ENCODE peak calls at places on chromosomes 11 and 22, in six cellular contexts. X, Z, I, T, K and U are unnamed samples.
A peak's percentile ranks its signal among the peaks of the same experiment; 100 is the strongest.

GRCh38 chr11:7004482-7004881 is 15.7 kb downstream of the ZNF214 start:
- DNase-seq in X (no peak), Z (no peak), I (peak; percentile 86), T (no peak), K (no peak), U (peak; percentile 64)

GRCh38 chr11:108302121-108302785 is 79.4 kb downstream of the ATM start:
- DNase-seq in X (no peak), Z (no peak), I (peak; percentile 52), T (no peak), K (no peak), U (peak; percentile 48)

GRCh38 chr22:41401781-41402648 is 20.3 kb downstream of the TEF start:
- DNase-seq in X (no peak), Z (no peak), I (peak; percentile 79), T (no peak), K (no peak), U (peak; percentile 12)

GRCh38 chr11:2264366-2265011 is 5.9 kb downstream of the ASCL2 start:
- DNase-seq in X (no peak), Z (no peak), I (no peak), T (no peak), K (no peak), U (no peak)

GRCh38 chr22:29197096-29197495 is 8.6 kb upstream of the EMID1 start:
- DNase-seq in X (no peak), Z (no peak), I (no peak), T (no peak), K (no peak), U (no peak)

GRCh38 chr11:64560139-64560771 is 30.8 kb upstream of the SLC22A12 start:
- DNase-seq in X (peak; percentile 55), Z (no peak), I (no peak), T (peak; percentile 47), K (no peak), U (no peak)

GRCh38 chr11:613369-613968 is 2.3 kb downstream of the IRF7 start:
- DNase-seq in X (peak; percentile 85), Z (peak; percentile 63), I (no peak), T (peak; percentile 90), K (peak; percentile 64), U (peak; percentile 50)

GRCh38 chr11:74072721-74073120 is 63.8 kb upstream of the UCP3 start:
- DNase-seq in X (no peak), Z (no peak), I (no peak), T (no peak), K (no peak), U (no peak)

GRCh38 chr11:25961539-25961938 is 370.4 kb upstream of the ANO3 start:
- DNase-seq in X (no peak), Z (no peak), I (no peak), T (no peak), K (no peak), U (no peak)

GRCh38 chr11:14078941-14079522 is 116.5 kb downstream of the SPON1 start:
- DNase-seq in X (no peak), Z (no peak), I (no peak), T (no peak), K (no peak), U (no peak)

GRCh38 chr11:11976476-11977187 is 31.8 kb downstream of the DKK3 start:
- DNase-seq in X (no peak), Z (no peak), I (no peak), T (no peak), K (no peak), U (no peak)

GRCh38 chr11:95067042-95067827 is 516 bp downstream of the SRSF8 start:
- DNase-seq in X (peak; percentile 91), Z (peak; percentile 65), I (peak; percentile 72), T (peak; percentile 75), K (no peak), U (peak; percentile 84)
- H2BK120ac ChIP-seq in X (no peak overlapping the region), Z (no peak overlapping the region), I (peak overlapping the region; percentile 74), T (no peak overlapping the region), K (no peak overlapping the region), U (peak overlapping the region; percentile 11)

GRCh38 chr11:83401506-83402225 is 115.5 kb upstream of the CCDC90B start:
- DNase-seq in X (no peak), Z (no peak), I (no peak), T (no peak), K (no peak), U (no peak)
- H3K4me2 ChIP-seq in X (no peak overlapping the region), Z (no peak overlapping the region), I (no peak overlapping the region), T (no peak overlapping the region), K (no peak overlapping the region), U (no peak overlapping the region)

DNA sequence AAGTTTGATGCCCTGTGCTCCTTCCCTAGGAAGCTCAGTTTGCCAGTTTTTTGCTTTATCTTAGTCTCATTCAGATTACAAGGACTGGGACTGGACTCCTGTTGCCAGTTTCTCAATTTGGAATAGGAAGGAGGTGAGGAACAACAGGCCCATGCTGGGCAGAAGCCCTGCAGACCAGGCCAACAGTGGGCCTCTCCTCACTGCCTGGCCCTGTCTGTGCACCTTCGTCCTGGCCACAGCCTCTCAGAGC is 23.7 kb downstream of the MED15 start:
- DNase-seq in X (no peak), Z (no peak), I (no peak), T (no peak), K (no peak), U (no peak)
- H2BK120ac ChIP-seq in X (no peak overlapping the region), Z (no peak overlapping the region), I (peak overlapping the region; percentile 76), T (no peak overlapping the region), K (no peak overlapping the region), U (peak overlapping the region; percentile 42)

DNA sequence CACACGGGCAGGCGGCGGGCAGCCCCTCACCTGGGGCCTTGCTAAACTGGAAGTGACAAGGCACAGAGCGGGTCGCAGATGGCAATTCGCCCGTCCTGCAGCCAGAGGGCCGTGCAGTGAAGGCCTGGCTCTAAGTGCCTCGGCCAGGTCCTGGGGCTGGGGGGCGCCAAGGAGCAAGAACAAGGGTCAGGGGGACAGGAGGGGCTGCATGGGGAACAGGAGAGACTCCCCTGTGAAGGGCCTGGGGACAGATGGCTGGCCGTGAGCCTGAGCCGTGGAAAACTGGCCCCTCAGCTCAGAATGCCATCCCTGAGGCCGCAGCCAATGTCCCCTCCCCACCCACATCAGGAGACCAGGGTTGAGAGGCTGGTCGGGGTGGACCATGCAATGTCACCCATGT is 60.0 kb downstream of the RTL6 start:
- DNase-seq in X (peak; percentile 48), Z (no peak), I (no peak), T (peak; percentile 76), K (no peak), U (no peak)
- H3K4me2 ChIP-seq in X (no peak overlapping the region), Z (no peak overlapping the region), I (no peak overlapping the region), T (no peak overlapping the region), K (no peak overlapping the region), U (no peak overlapping the region)

GRCh38 chr11:20367313-20367948 is 3.9 kb downstream of the HTATIP2 start:
- DNase-seq in X (peak; percentile 46), Z (no peak), I (peak; percentile 94), T (no peak), K (no peak), U (peak; percentile 91)

GRCh38 chr11:20363500-20364411 is at the start of gene HTATIP2:
- DNase-seq in X (peak; percentile 78), Z (no peak), I (peak; percentile 33), T (peak; percentile 71), K (no peak), U (peak; percentile 57)

GRCh38 chr11:20363149-20363499 is 390 bp upstream of the HTATIP2 start:
- DNase-seq in X (no peak), Z (no peak), I (no peak), T (no peak), K (no peak), U (no peak)

GRCh38 chr11:20362481-20362880 is 1.0 kb upstream of the HTATIP2 start:
- DNase-seq in X (no peak), Z (no peak), I (no peak), T (no peak), K (no peak), U (no peak)

GRCh38 chr11:20364412-20364792 is 888 bp downstream of the HTATIP2 start:
- DNase-seq in X (no peak), Z (no peak), I (no peak), T (peak; percentile 42), K (no peak), U (no peak)
- H2BK120ac ChIP-seq in X (peak overlapping the region; percentile 37), Z (no peak overlapping the region), I (peak overlapping the region; percentile 85), T (no peak overlapping the region), K (no peak overlapping the region), U (no peak overlapping the region)

GRCh38 chr11:117511483-117511934 is 183.9 kb downstream of the CEP164 start:
- DNase-seq in X (no peak), Z (no peak), I (no peak), T (no peak), K (no peak), U (no peak)
- H3K4me2 ChIP-seq in X (no peak overlapping the region), Z (no peak overlapping the region), I (no peak overlapping the region), T (no peak overlapping the region), K (no peak overlapping the region), U (no peak overlapping the region)